ENCODE peak calls at places on chromosomes 7 and 10, in four cellular contexts. One of them, this sample, is unnamed.

GRCh38 chr10:100315603-100316002 is 14.4 kb downstream of the PKD2L1 start:
- DNase-seq in psoas muscle: no peak
- DNase-seq in activated CD4-positive, alpha-beta T cell treated with anti-CD3 and anti-CD28 coated beads, Interleukin-2, amount 50 U/mL, for 1 hour: no peak
- DNase-seq in stimulated activated CD4-positive, alpha-beta T cell treated with anti-CD3 and anti-CD28 coated beads, Interleukin-2, amount 100 ng/mL, for 24 hours: no peak
- DNase-seq in this sample: no peak

GRCh38 chr7:1290262-1291039 is 57.8 kb downstream of the UNCX start:
- DNase-seq in psoas muscle: no peak
- DNase-seq in activated CD4-positive, alpha-beta T cell treated with anti-CD3 and anti-CD28 coated beads, Interleukin-2, amount 50 U/mL, for 1 hour: peak
- DNase-seq in stimulated activated CD4-positive, alpha-beta T cell treated with anti-CD3 and anti-CD28 coated beads, Interleukin-2, amount 100 ng/mL, for 24 hours: peak
- DNase-seq in this sample: peak

GRCh38 chr7:121107923-121108498 is 119.5 kb downstream of the CPED1 start:
- DNase-seq in psoas muscle: no peak
- DNase-seq in activated CD4-positive, alpha-beta T cell treated with anti-CD3 and anti-CD28 coated beads, Interleukin-2, amount 50 U/mL, for 1 hour: no peak
- DNase-seq in stimulated activated CD4-positive, alpha-beta T cell treated with anti-CD3 and anti-CD28 coated beads, Interleukin-2, amount 100 ng/mL, for 24 hours: no peak
- DNase-seq in this sample: peak

GRCh38 chr7:26603631-26604030 is 260.8 kb downstream of the SKAP2 start:
- DNase-seq in psoas muscle: no peak
- DNase-seq in activated CD4-positive, alpha-beta T cell treated with anti-CD3 and anti-CD28 coated beads, Interleukin-2, amount 50 U/mL, for 1 hour: no peak
- DNase-seq in stimulated activated CD4-positive, alpha-beta T cell treated with anti-CD3 and anti-CD28 coated beads, Interleukin-2, amount 100 ng/mL, for 24 hours: no peak
- DNase-seq in this sample: no peak

GRCh38 chr10:119349341-119349740 is 142.0 kb downstream of the GRK5 start:
- DNase-seq in psoas muscle: no peak
- DNase-seq in activated CD4-positive, alpha-beta T cell treated with anti-CD3 and anti-CD28 coated beads, Interleukin-2, amount 50 U/mL, for 1 hour: no peak
- DNase-seq in stimulated activated CD4-positive, alpha-beta T cell treated with anti-CD3 and anti-CD28 coated beads, Interleukin-2, amount 100 ng/mL, for 24 hours: no peak
- DNase-seq in this sample: no peak

GRCh38 chr10:127787873-127788272 is 50.9 kb downstream of the FOXI2 start:
- DNase-seq in psoas muscle: no peak
- DNase-seq in activated CD4-positive, alpha-beta T cell treated with anti-CD3 and anti-CD28 coated beads, Interleukin-2, amount 50 U/mL, for 1 hour: no peak
- DNase-seq in stimulated activated CD4-positive, alpha-beta T cell treated with anti-CD3 and anti-CD28 coated beads, Interleukin-2, amount 100 ng/mL, for 24 hours: no peak
- DNase-seq in this sample: no peak

GRCh38 chr10:72254891-72255568 is 18.7 kb upstream of the DDIT4 start:
- DNase-seq in psoas muscle: peak
- DNase-seq in activated CD4-positive, alpha-beta T cell treated with anti-CD3 and anti-CD28 coated beads, Interleukin-2, amount 50 U/mL, for 1 hour: peak
- DNase-seq in stimulated activated CD4-positive, alpha-beta T cell treated with anti-CD3 and anti-CD28 coated beads, Interleukin-2, amount 100 ng/mL, for 24 hours: peak
- DNase-seq in this sample: no peak

GRCh38 chr7:29304756-29305155 is 110.2 kb downstream of the CHN2 start:
- DNase-seq in psoas muscle: no peak
- DNase-seq in activated CD4-positive, alpha-beta T cell treated with anti-CD3 and anti-CD28 coated beads, Interleukin-2, amount 50 U/mL, for 1 hour: no peak
- DNase-seq in stimulated activated CD4-positive, alpha-beta T cell treated with anti-CD3 and anti-CD28 coated beads, Interleukin-2, amount 100 ng/mL, for 24 hours: no peak
- DNase-seq in this sample: no peak

GRCh38 chr10:16902606-16903005 is 85.4 kb upstream of the RSU1 start:
- DNase-seq in psoas muscle: no peak
- DNase-seq in activated CD4-positive, alpha-beta T cell treated with anti-CD3 and anti-CD28 coated beads, Interleukin-2, amount 50 U/mL, for 1 hour: no peak
- DNase-seq in stimulated activated CD4-positive, alpha-beta T cell treated with anti-CD3 and anti-CD28 coated beads, Interleukin-2, amount 100 ng/mL, for 24 hours: no peak
- DNase-seq in this sample: peak

GRCh38 chr10:131982185-131982756 is 548 bp upstream of the BNIP3 start:
- DNase-seq in psoas muscle: no peak
- DNase-seq in activated CD4-positive, alpha-beta T cell treated with anti-CD3 and anti-CD28 coated beads, Interleukin-2, amount 50 U/mL, for 1 hour: no peak
- DNase-seq in stimulated activated CD4-positive, alpha-beta T cell treated with anti-CD3 and anti-CD28 coated beads, Interleukin-2, amount 100 ng/mL, for 24 hours: no peak
- DNase-seq in this sample: no peak

GRCh38 chr7:100745184-100745583 is 11.8 kb downstream of the ZAN start:
- DNase-seq in psoas muscle: peak
- DNase-seq in activated CD4-positive, alpha-beta T cell treated with anti-CD3 and anti-CD28 coated beads, Interleukin-2, amount 50 U/mL, for 1 hour: peak
- DNase-seq in stimulated activated CD4-positive, alpha-beta T cell treated with anti-CD3 and anti-CD28 coated beads, Interleukin-2, amount 100 ng/mL, for 24 hours: no peak
- DNase-seq in this sample: peak

GRCh38 chr7:129127601-129128000 is 16.9 kb upstream of the TSPAN33 start:
- DNase-seq in psoas muscle: no peak
- DNase-seq in activated CD4-positive, alpha-beta T cell treated with anti-CD3 and anti-CD28 coated beads, Interleukin-2, amount 50 U/mL, for 1 hour: no peak
- DNase-seq in stimulated activated CD4-positive, alpha-beta T cell treated with anti-CD3 and anti-CD28 coated beads, Interleukin-2, amount 100 ng/mL, for 24 hours: no peak
- DNase-seq in this sample: no peak

GRCh38 chr7:78296689-78297371 is 498.3 kb downstream of the PHTF2 start:
- DNase-seq in psoas muscle: no peak
- DNase-seq in activated CD4-positive, alpha-beta T cell treated with anti-CD3 and anti-CD28 coated beads, Interleukin-2, amount 50 U/mL, for 1 hour: no peak
- DNase-seq in stimulated activated CD4-positive, alpha-beta T cell treated with anti-CD3 and anti-CD28 coated beads, Interleukin-2, amount 100 ng/mL, for 24 hours: no peak
- DNase-seq in this sample: no peak

GRCh38 chr7:1091019-1091643 is 3.2 kb downstream of the GPER1 start:
- DNase-seq in psoas muscle: no peak
- DNase-seq in activated CD4-positive, alpha-beta T cell treated with anti-CD3 and anti-CD28 coated beads, Interleukin-2, amount 50 U/mL, for 1 hour: no peak
- DNase-seq in stimulated activated CD4-positive, alpha-beta T cell treated with anti-CD3 and anti-CD28 coated beads, Interleukin-2, amount 100 ng/mL, for 24 hours: no peak
- DNase-seq in this sample: no peak

GRCh38 chr10:69797959-69798358 is 3.7 kb upstream of the COL13A1 start:
- DNase-seq in psoas muscle: no peak
- DNase-seq in activated CD4-positive, alpha-beta T cell treated with anti-CD3 and anti-CD28 coated beads, Interleukin-2, amount 50 U/mL, for 1 hour: no peak
- DNase-seq in stimulated activated CD4-positive, alpha-beta T cell treated with anti-CD3 and anti-CD28 coated beads, Interleukin-2, amount 100 ng/mL, for 24 hours: no peak
- DNase-seq in this sample: no peak

GRCh38 chr10:34581871-34582532 is 233.1 kb downstream of the PARD3 start:
- DNase-seq in psoas muscle: no peak
- DNase-seq in activated CD4-positive, alpha-beta T cell treated with anti-CD3 and anti-CD28 coated beads, Interleukin-2, amount 50 U/mL, for 1 hour: no peak
- DNase-seq in stimulated activated CD4-positive, alpha-beta T cell treated with anti-CD3 and anti-CD28 coated beads, Interleukin-2, amount 100 ng/mL, for 24 hours: no peak
- DNase-seq in this sample: no peak

GRCh38 chr7:68476966-68477365 is 1121.3 kb upstream of the AUTS2 start:
- DNase-seq in psoas muscle: no peak
- DNase-seq in activated CD4-positive, alpha-beta T cell treated with anti-CD3 and anti-CD28 coated beads, Interleukin-2, amount 50 U/mL, for 1 hour: no peak
- DNase-seq in stimulated activated CD4-positive, alpha-beta T cell treated with anti-CD3 and anti-CD28 coated beads, Interleukin-2, amount 100 ng/mL, for 24 hours: no peak
- DNase-seq in this sample: no peak

GRCh38 chr10:11782793-11783557 is 40.2 kb upstream of the PROSER2 start:
- DNase-seq in psoas muscle: no peak
- DNase-seq in activated CD4-positive, alpha-beta T cell treated with anti-CD3 and anti-CD28 coated beads, Interleukin-2, amount 50 U/mL, for 1 hour: no peak
- DNase-seq in stimulated activated CD4-positive, alpha-beta T cell treated with anti-CD3 and anti-CD28 coated beads, Interleukin-2, amount 100 ng/mL, for 24 hours: no peak
- DNase-seq in this sample: peak

GRCh38 chr10:102175415-102175814 is 23.2 kb downstream of the NOLC1 start:
- DNase-seq in psoas muscle: no peak
- DNase-seq in activated CD4-positive, alpha-beta T cell treated with anti-CD3 and anti-CD28 coated beads, Interleukin-2, amount 50 U/mL, for 1 hour: no peak
- DNase-seq in stimulated activated CD4-positive, alpha-beta T cell treated with anti-CD3 and anti-CD28 coated beads, Interleukin-2, amount 100 ng/mL, for 24 hours: no peak
- DNase-seq in this sample: no peak

GRCh38 chr10:24214762-24215161 is 5.8 kb downstream of the KIAA1217 start:
- DNase-seq in psoas muscle: peak
- DNase-seq in activated CD4-positive, alpha-beta T cell treated with anti-CD3 and anti-CD28 coated beads, Interleukin-2, amount 50 U/mL, for 1 hour: no peak
- DNase-seq in stimulated activated CD4-positive, alpha-beta T cell treated with anti-CD3 and anti-CD28 coated beads, Interleukin-2, amount 100 ng/mL, for 24 hours: no peak
- DNase-seq in this sample: no peak

GRCh38 chr7:29345590-29345989 is 151.0 kb downstream of the CHN2 start:
- DNase-seq in psoas muscle: peak
- DNase-seq in activated CD4-positive, alpha-beta T cell treated with anti-CD3 and anti-CD28 coated beads, Interleukin-2, amount 50 U/mL, for 1 hour: no peak
- DNase-seq in stimulated activated CD4-positive, alpha-beta T cell treated with anti-CD3 and anti-CD28 coated beads, Interleukin-2, amount 100 ng/mL, for 24 hours: no peak
- DNase-seq in this sample: no peak

GRCh38 chr7:151485006-151485732 is 34.5 kb downstream of the RHEB start:
- DNase-seq in psoas muscle: no peak
- DNase-seq in activated CD4-positive, alpha-beta T cell treated with anti-CD3 and anti-CD28 coated beads, Interleukin-2, amount 50 U/mL, for 1 hour: no peak
- DNase-seq in stimulated activated CD4-positive, alpha-beta T cell treated with anti-CD3 and anti-CD28 coated beads, Interleukin-2, amount 100 ng/mL, for 24 hours: no peak
- DNase-seq in this sample: no peak

GRCh38 chr10:17808971-17809841 is at the start of gene MRC1:
- DNase-seq in psoas muscle: peak
- DNase-seq in activated CD4-positive, alpha-beta T cell treated with anti-CD3 and anti-CD28 coated beads, Interleukin-2, amount 50 U/mL, for 1 hour: no peak
- DNase-seq in stimulated activated CD4-positive, alpha-beta T cell treated with anti-CD3 and anti-CD28 coated beads, Interleukin-2, amount 100 ng/mL, for 24 hours: no peak
- DNase-seq in this sample: peak

GRCh38 chr10:129253551-129254179 is 213.4 kb upstream of the MGMT start:
- DNase-seq in psoas muscle: no peak
- DNase-seq in activated CD4-positive, alpha-beta T cell treated with anti-CD3 and anti-CD28 coated beads, Interleukin-2, amount 50 U/mL, for 1 hour: no peak
- DNase-seq in stimulated activated CD4-positive, alpha-beta T cell treated with anti-CD3 and anti-CD28 coated beads, Interleukin-2, amount 100 ng/mL, for 24 hours: no peak
- DNase-seq in this sample: no peak